ENCODE peak calls at places on chromosomes 11 and 22, in six cellular contexts. B is heart left ventricle, K is progenitor cell of endocrine pancreas, Z is HFFc6, U is fibroblast of villous mesenchyme, S is brain microvascular endothelial cell. Y is an unnamed sample.

GRCh38 chr11:11069741-11070550 is 212.1 kb upstream of the ZBED5 start:
- DNase-seq in B (no peak), K (no peak), Z (no peak), S (no peak), U (no peak), Y (no peak)

GRCh38 chr11:77346906-77347603 is 45.6 kb upstream of the GDPD4 start:
- DNase-seq in U (peak; percentile 53), S (peak; percentile 67), Z (peak; percentile 95), K (no peak), B (no peak), Y (peak; percentile 81)

GRCh38 chr22:32106930-32107329 is 52.2 kb downstream of the C22orf42 start:
- DNase-seq in K (peak; percentile 37), U (peak; percentile 10), Z (no peak), B (no peak), S (no peak), Y (no peak)

GRCh38 chr11:33692013-33692504 is 8.6 kb downstream of the C11orf91 start:
- DNase-seq in U (peak; percentile 97), Z (peak; percentile 93), K (no peak), S (peak; percentile 97), B (no peak), Y (peak; percentile 87)

GRCh38 chr11:57124912-57125311 is 56.8 kb upstream of the LRRC55 start:
- DNase-seq in S (no peak), K (no peak), B (no peak), Z (no peak), U (no peak), Y (no peak)

GRCh38 chr22:27799334-27800249 is 2.0 kb downstream of the MN1 start:
- DNase-seq in Z (no peak), U (peak; percentile 5), S (no peak), K (no peak), B (peak; percentile 66), Y (no peak)

GRCh38 chr11:106086850-106087249 is 9.4 kb downstream of the AASDHPPT start:
- DNase-seq in S (no peak), B (no peak), K (no peak), U (no peak), Z (no peak), Y (no peak)

GRCh38 chr11:92453055-92453454 is 228.4 kb downstream of the FAT3 start:
- DNase-seq in Z (peak; percentile 60), K (no peak), U (peak; percentile 12), B (no peak), S (peak; percentile 81), Y (peak; percentile 34)

GRCh38 chr11:74269161-74269809 is 42.2 kb downstream of the P4HA3 start:
- DNase-seq in Z (no peak), S (no peak), K (no peak), B (no peak), U (peak; percentile 93), Y (no peak)

GRCh38 chr11:73271936-73272679 is at the start of gene P2RY6:
- DNase-seq in U (peak; percentile 56), Z (peak; percentile 68), K (no peak), S (no peak), B (no peak), Y (no peak)

DNA sequence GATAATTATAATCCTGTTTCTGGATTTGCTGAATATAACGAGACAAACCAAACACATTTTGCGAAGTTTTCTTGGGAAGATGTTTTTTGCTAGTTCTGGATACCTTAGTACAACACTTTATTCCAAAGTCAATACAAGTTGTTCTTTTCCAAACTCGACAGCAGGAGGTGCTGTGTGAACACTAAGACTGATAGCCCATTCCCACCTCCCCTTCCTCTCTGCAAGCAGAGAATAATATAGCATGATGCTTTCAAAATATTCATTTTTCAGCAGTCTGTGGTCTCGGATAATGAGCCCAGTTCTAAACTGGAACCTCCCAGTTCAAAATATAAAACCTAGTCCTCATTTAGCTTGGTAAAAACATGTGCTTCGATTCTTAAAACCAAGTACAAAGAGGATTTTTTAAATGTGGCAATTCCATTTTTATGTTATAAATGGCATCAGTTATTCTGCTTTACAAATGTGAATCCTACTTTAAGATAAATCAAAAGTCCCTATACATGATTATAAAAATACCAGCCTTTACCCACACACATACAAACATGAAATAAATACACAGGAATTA is 129.1 kb downstream of the DCDC1 start:
- DNase-seq in Z (no peak), U (peak; percentile 43), K (peak; percentile 13), B (no peak), S (peak; percentile 34), Y (no peak)
- TF ChIP-seq CTCF in Z (peak; percentile 74), U (peak; percentile 64), K (peak; percentile 80), B (peak; percentile 63), S (peak; percentile 75), Y (peak; percentile 39)

DNA sequence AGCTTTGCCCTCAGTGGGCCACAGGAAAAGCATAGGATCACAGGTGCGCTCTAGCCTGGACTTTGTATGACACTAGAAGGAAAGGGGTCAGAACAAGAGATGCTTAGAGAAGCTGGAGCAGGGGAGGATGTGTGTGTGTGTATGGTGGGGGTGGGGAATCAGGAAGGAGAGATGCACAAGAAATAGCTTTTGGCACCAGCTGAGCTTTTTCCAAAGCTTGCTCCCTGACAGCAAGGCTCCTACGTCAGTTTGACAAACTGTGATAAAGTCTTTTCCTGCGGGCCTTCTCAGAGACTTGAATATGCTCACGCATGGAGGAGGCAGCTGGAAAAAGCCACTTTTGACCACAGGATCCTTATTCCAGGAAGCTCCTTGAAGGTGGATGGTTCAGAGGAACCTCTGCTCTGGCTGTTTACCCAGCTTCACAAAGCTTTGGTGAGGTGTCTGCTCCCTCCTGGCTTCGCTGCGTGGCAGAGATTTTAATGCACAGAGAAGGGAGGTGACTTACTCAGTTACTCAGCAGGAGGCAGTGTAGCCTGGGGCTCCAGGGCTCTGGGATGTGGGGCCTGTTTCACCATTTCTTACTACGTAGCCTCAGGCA is 3.9 kb downstream of the CDC42EP1 start:
- DNase-seq in S (no peak), B (no peak), Z (no peak), K (no peak), U (peak; percentile 74), Y (no peak)
- TF ChIP-seq CTCF in S (peak; percentile 29), B (no peak), Z (no peak), K (no peak), U (no peak), Y (peak; percentile 3)

DNA sequence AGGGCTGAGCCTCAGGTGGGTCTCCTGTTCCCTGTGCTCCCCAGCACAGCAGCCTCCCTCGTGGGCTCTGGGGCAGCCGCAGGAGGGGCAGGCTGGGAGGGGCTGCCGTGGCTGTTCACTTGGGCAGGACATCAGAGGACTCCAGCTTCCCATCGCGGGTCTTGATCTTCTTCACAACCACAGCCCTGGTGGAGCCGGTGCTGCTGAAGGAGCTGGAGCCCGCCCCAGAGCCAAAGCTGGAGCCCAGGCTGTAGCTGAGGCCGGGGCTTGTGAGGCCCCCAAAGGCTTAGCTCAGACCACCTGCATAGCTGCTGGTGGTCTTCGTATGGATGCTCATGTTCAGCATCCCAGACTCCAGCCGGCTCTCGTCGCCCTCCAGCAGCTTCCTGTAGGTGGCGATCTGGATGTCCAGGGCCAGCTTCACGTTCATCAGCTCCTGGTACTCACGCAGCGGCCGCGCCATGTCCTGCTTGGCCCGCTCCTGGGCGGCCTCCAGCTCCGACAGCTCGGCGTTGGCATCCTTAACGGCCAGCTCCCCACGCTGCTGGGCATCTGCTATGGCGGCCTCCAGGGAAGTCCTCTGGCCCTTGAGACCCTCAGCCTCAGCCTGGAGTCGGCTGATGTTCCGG is 126.1 kb downstream of the NECTIN1 start:
- DNase-seq in Z (no peak), K (no peak), B (no peak), U (no peak), S (no peak), Y (no peak)
- TF ChIP-seq CTCF in Z (peak; percentile 29), K (peak; percentile 20), B (no peak), U (peak; percentile 7), S (peak; percentile 44), Y (no peak)

GRCh38 chr22:26086359-26086758 is 82.9 kb upstream of the SEZ6L start:
- DNase-seq in S (no peak), U (no peak), B (no peak), K (no peak), Z (no peak), Y (no peak)
- TF ChIP-seq CTCF in S (no peak), U (no peak), B (peak; percentile 26), K (no peak), Z (no peak), Y (no peak)

GRCh38 chr11:71124127-71124526 is 128.2 kb downstream of the SHANK2 start:
- DNase-seq in S (no peak), Z (no peak), B (no peak), K (no peak), U (no peak), Y (no peak)

GRCh38 chr11:71127806-71128205 is 124.6 kb downstream of the SHANK2 start:
- DNase-seq in B (peak; percentile 29), Z (no peak), S (no peak), U (no peak), K (no peak), Y (no peak)

GRCh38 chr11:71120346-71120963 is 131.9 kb downstream of the SHANK2 start:
- DNase-seq in S (no peak), B (peak; percentile 4), Z (peak; percentile 1), K (peak; percentile 59), U (peak; percentile 20), Y (no peak)

GRCh38 chr11:71129624-71130023 is 122.8 kb downstream of the SHANK2 start:
- DNase-seq in K (no peak), U (peak; percentile 10), Z (peak; percentile 15), B (no peak), S (no peak), Y (peak; percentile 40)

GRCh38 chr11:71125150-71125549 is 127.2 kb downstream of the SHANK2 start:
- DNase-seq in K (no peak), Z (no peak), S (no peak), B (no peak), U (no peak), Y (no peak)
- TF ChIP-seq CTCF in K (no peak), Z (no peak), S (no peak), B (no peak), U (no peak), Y (no peak)

DNA sequence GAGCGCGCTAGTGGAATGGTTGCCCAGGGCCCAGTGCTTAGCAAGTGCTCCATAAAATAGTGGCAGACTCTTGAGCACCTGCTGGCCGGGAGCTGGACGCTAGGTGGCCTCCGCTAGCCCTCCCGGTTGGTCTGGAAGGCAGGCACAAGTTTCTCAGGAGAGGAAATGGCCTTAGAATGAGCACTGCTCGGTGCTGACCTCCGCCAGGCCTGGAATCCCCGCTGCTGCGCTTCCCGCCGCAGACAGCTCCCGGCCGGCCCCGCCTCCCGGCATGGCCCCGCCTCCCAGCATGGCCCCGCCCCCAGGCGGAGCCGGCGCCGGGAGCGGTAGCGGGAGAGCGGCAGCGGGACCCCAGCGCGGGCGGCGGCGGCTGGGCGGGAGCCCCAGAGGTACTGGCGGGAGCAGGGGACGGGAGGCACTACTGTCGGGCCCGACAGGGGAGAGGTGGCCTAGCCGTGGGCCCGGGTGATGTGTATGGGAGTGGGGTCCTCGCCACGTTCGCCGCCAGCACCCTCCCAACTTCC is at the start of gene SIPA1:
- DNase-seq in U (peak; percentile 94), B (peak; percentile 91), K (peak; percentile 60), S (peak; percentile 81), Z (peak; percentile 94), Y (peak; percentile 56)
- TF ChIP-seq CTCF in U (peak; percentile 70), B (peak; percentile 69), K (peak; percentile 56), S (peak; percentile 82), Z (peak; percentile 74), Y (peak; percentile 66)

DNA sequence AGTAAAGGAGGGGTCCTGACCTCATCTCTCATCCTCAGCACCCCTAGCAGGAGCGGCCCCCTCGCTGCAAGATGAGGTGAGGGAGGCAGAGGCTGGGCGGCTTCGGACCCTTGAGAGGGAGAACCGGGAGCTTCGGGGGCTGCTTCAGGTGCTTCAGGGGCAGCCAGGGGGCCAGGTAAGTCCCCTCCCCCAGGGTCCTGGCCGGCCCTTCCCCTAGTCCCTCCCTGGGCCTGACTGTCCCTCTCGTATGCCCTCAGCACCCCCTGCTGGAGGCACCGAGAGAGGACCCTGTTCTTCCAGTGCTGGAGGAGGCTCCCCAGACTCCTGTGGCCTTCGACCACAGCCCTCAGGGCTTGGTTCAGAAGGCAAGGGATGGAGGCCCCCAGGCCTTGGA is 3.7 kb downstream of the CCDC88B start:
- DNase-seq in S (no peak), B (no peak), U (no peak), Z (no peak), K (no peak), Y (no peak)
- TF ChIP-seq CTCF in S (peak; percentile 44), B (peak; percentile 25), U (peak; percentile 22), Z (peak; percentile 61), K (peak; percentile 32), Y (no peak)